ENCODE peak calls at places on chromosomes 4 and X, in ten cellular contexts. One of them, this sample, is unnamed.

GRCh38 chr4:7332216-7333023 is 102.3 kb downstream of the PSAPL1 start:
- DNase-seq in right cardiac atrium: no peak
- DNase-seq in mammary epithelial cell: peak
- DNase-seq in hypothalamus: no peak
- DNase-seq in epithelial cell of esophagus: no peak
- DNase-seq in HFFc6: peak
- DNase-seq in IMR-90: peak
- DNase-seq in AG09319: no peak
- DNase-seq in body of pancreas: peak
- DNase-seq in suprapubic skin: no peak
- DNase-seq in this sample: no peak

GRCh38 chr4:59655996-59656395 is 1544.1 kb upstream of the ADGRL3 start:
- DNase-seq in right cardiac atrium: no peak
- DNase-seq in mammary epithelial cell: no peak
- DNase-seq in hypothalamus: no peak
- DNase-seq in epithelial cell of esophagus: no peak
- DNase-seq in HFFc6: no peak
- DNase-seq in IMR-90: no peak
- DNase-seq in AG09319: no peak
- DNase-seq in body of pancreas: no peak
- DNase-seq in suprapubic skin: no peak
- DNase-seq in this sample: no peak

GRCh38 chr4:36243355-36244256 is 708 bp downstream of the ARAP2 start:
- DNase-seq in right cardiac atrium: peak
- DNase-seq in mammary epithelial cell: peak
- DNase-seq in hypothalamus: peak
- DNase-seq in epithelial cell of esophagus: peak
- DNase-seq in HFFc6: no peak
- DNase-seq in IMR-90: peak
- DNase-seq in AG09319: no peak
- DNase-seq in body of pancreas: peak
- DNase-seq in suprapubic skin: peak
- DNase-seq in this sample: no peak

GRCh38 chr4:140239311-140239710 is 85.3 kb upstream of the MAML3 start:
- DNase-seq in right cardiac atrium: no peak
- DNase-seq in mammary epithelial cell: no peak
- DNase-seq in hypothalamus: no peak
- DNase-seq in epithelial cell of esophagus: no peak
- DNase-seq in HFFc6: no peak
- DNase-seq in IMR-90: no peak
- DNase-seq in AG09319: no peak
- DNase-seq in body of pancreas: no peak
- DNase-seq in suprapubic skin: no peak
- DNase-seq in this sample: no peak

GRCh38 chr4:13944095-13944501 is 316.6 kb upstream of the BOD1L1 start:
- DNase-seq in right cardiac atrium: peak
- DNase-seq in mammary epithelial cell: peak
- DNase-seq in hypothalamus: no peak
- DNase-seq in epithelial cell of esophagus: peak
- DNase-seq in HFFc6: no peak
- DNase-seq in IMR-90: no peak
- DNase-seq in AG09319: no peak
- DNase-seq in body of pancreas: no peak
- DNase-seq in suprapubic skin: no peak
- DNase-seq in this sample: no peak

GRCh38 chr4:113450681-113451080 is 310.9 kb downstream of the CAMK2D start:
- DNase-seq in right cardiac atrium: no peak
- DNase-seq in mammary epithelial cell: no peak
- DNase-seq in hypothalamus: no peak
- DNase-seq in epithelial cell of esophagus: no peak
- DNase-seq in HFFc6: no peak
- DNase-seq in IMR-90: no peak
- DNase-seq in AG09319: no peak
- DNase-seq in body of pancreas: no peak
- DNase-seq in suprapubic skin: no peak
- DNase-seq in this sample: no peak

GRCh38 chr4:27176400-27176799 is 315.8 kb downstream of the STIM2 start:
- DNase-seq in right cardiac atrium: no peak
- DNase-seq in mammary epithelial cell: peak
- DNase-seq in hypothalamus: peak
- DNase-seq in epithelial cell of esophagus: peak
- DNase-seq in HFFc6: peak
- DNase-seq in IMR-90: peak
- DNase-seq in AG09319: peak
- DNase-seq in body of pancreas: peak
- DNase-seq in suprapubic skin: no peak
- DNase-seq in this sample: no peak

GRCh38 chrX:137916090-137916746 is 350.3 kb downstream of the ZIC3 start:
- DNase-seq in right cardiac atrium: no peak
- DNase-seq in mammary epithelial cell: no peak
- DNase-seq in hypothalamus: no peak
- DNase-seq in epithelial cell of esophagus: no peak
- DNase-seq in HFFc6: no peak
- DNase-seq in IMR-90: no peak
- DNase-seq in AG09319: no peak
- DNase-seq in body of pancreas: peak
- DNase-seq in suprapubic skin: no peak
- DNase-seq in this sample: no peak